ENCODE peak calls at places on chromosomes 5 and 9, in seven cellular contexts. F is esophagus squamous epithelium; K is stimulated activated CD8-positive, alpha-beta memory T cell treated with anti-CD3 and anti-CD28 coated beads, Interleukin-12 subunit alpha, Interleukin-12 subunit beta, amount 100 ng/mL, for 1 hour; Z is esophagus muscularis mucosa; X is stimulated activated CD4-positive, alpha-beta T cell treated with anti-CD3 and anti-CD28 coated beads, Interleukin-2, amount 100 ng/mL, for 48 hours; Q is mammary epithelial cell; J is Panc1. M is an unnamed sample.

GRCh38 chr5:82408033-82408432 is 129.9 kb upstream of the RPS23 start:
- DNase-seq in Z (no peak), K (no peak), Q (no peak), X (no peak), J (no peak), F (no peak), M (no peak)

GRCh38 chr5:152218694-152219093 is 186.4 kb downstream of the NMUR2 start:
- DNase-seq in X (no peak), J (no peak), Z (no peak), K (no peak), Q (no peak), F (no peak), M (no peak)

GRCh38 chr5:111197523-111197922 is 26.7 kb upstream of the CAMK4 start:
- DNase-seq in X (no peak), J (no peak), Q (no peak), F (no peak), Z (no peak), K (no peak), M (peak)

GRCh38 chr5:82885657-82886389 is 191.4 kb downstream of the TMEM167A start:
- DNase-seq in Z (no peak), K (no peak), Q (peak), J (no peak), X (no peak), F (no peak), M (no peak)

GRCh38 chr9:122036988-122037387 is 56.1 kb downstream of the TTLL11 start:
- DNase-seq in K (no peak), Z (no peak), F (no peak), X (no peak), J (no peak), Q (no peak), M (no peak)

GRCh38 chr5:111224561-111224989 is 391 bp downstream of the CAMK4 start:
- DNase-seq in K (no peak), F (no peak), X (peak), Z (no peak), J (no peak), Q (peak), M (no peak)

GRCh38 chr9:95363051-95363841 is 45.7 kb upstream of the FANCC start:
- DNase-seq in K (no peak), F (no peak), Z (no peak), J (no peak), X (no peak), Q (no peak), M (no peak)

GRCh38 chr9:131837316-131837715 is 97.4 kb upstream of the RAPGEF1 start:
- DNase-seq in Z (no peak), F (no peak), J (no peak), K (no peak), X (no peak), Q (no peak), M (peak)

GRCh38 chr9:137919649-137920101 is 42.1 kb downstream of the CACNA1B start:
- DNase-seq in Q (no peak), K (no peak), J (no peak), X (no peak), Z (no peak), F (no peak), M (no peak)

GRCh38 chr5:80216753-80217596 is 38.9 kb downstream of the SERINC5 start:
- DNase-seq in J (no peak), Q (no peak), F (no peak), K (no peak), X (no peak), Z (no peak), M (no peak)

GRCh38 chr9:69158471-69158870 is 15.6 kb upstream of the TJP2 start:
- DNase-seq in Q (no peak), J (no peak), K (no peak), X (no peak), Z (no peak), F (no peak), M (no peak)

GRCh38 chr9:38689678-38690077 is 30.3 kb downstream of the FAM240B start:
- DNase-seq in J (no peak), Q (no peak), F (no peak), X (no peak), Z (no peak), K (no peak), M (peak)

M was measured in glutamatergic neuron.